ENCODE peak calls at places on chromosome 22, in seven cellular contexts. L is GM04503; H is activated CD8-positive, alpha-beta T cell treated with anti-CD3 and anti-CD28 coated beads for 36 hours; T is activated effector memory CD4-positive, alpha-beta T cell treated with anti-CD3 and anti-CD28 coated beads, Interleukin-2, amount 50 U/mL, for 16 hours; V is stimulated activated CD8-positive, alpha-beta memory T cell treated with anti-CD3 and anti-CD28 coated beads, Interleukin-12 subunit alpha, Interleukin-12 subunit beta, amount 100 ng/mL, for 4 hours; G is GM03348; Y is hippocampal formation. I is an unnamed sample.

GRCh38 chr22:39236321-39237275 is 8.2 kb downstream of the PDGFB start:
- DNase-seq in L (no peak), H (peak), T (peak), V (no peak), G (no peak), Y (no peak), I (peak)

GRCh38 chr22:35555351-35555915 is 14.8 kb downstream of the RASD2 start:
- DNase-seq in L (no peak), H (no peak), T (no peak), V (no peak), G (peak), Y (no peak), I (no peak)

GRCh38 chr22:28018461-28018927 is 99.4 kb upstream of the PITPNB start:
- DNase-seq in L (no peak), H (no peak), T (peak), V (no peak), G (no peak), Y (no peak), I (no peak)

GRCh38 chr22:44116331-44116730 is 64.4 kb upstream of the PARVG start:
- DNase-seq in L (no peak), H (no peak), T (no peak), V (no peak), G (no peak), Y (no peak), I (no peak)

GRCh38 chr22:22710719-22711531 is 66.5 kb downstream of the GGTLC2 start:
- DNase-seq in L (no peak), H (peak), T (peak), V (peak), G (peak), Y (peak), I (peak)

GRCh38 chr22:17257091-17257490 is 37.9 kb upstream of the ADA2 start:
- DNase-seq in L (no peak), H (no peak), T (no peak), V (no peak), G (no peak), Y (no peak), I (no peak)

GRCh38 chr22:29277927-29278326 is 9.9 kb downstream of the EWSR1 start:
- DNase-seq in L (no peak), H (no peak), T (peak), V (no peak), G (no peak), Y (no peak), I (no peak)

GRCh38 chr22:35589071-35589735 is 27.9 kb downstream of the MB start:
- DNase-seq in L (peak), H (no peak), T (no peak), V (no peak), G (peak), Y (no peak), I (no peak)

GRCh38 chr22:23384451-23384850 is 195.6 kb downstream of the IGLL1 start:
- DNase-seq in L (no peak), H (no peak), T (no peak), V (no peak), G (no peak), Y (no peak), I (no peak)

GRCh38 chr22:39724390-39724789 is 153.8 kb downstream of the CACNA1I start:
- DNase-seq in L (no peak), H (no peak), T (no peak), V (no peak), G (no peak), Y (no peak), I (no peak)